ENCODE peak calls at places on chromosomes 13 and 19, in four cellular contexts. M, V, X and Y are unnamed samples.

GRCh38 chr19:35468637-35469036 is 20.6 kb downstream of the FFAR2 start:
- DNase-seq in M (peak; percentile 39), V (no peak), X (peak; percentile 82), Y (peak; percentile 28)

GRCh38 chr19:1355974-1356865 is 27.5 kb upstream of the NDUFS7 start:
- DNase-seq in M (no peak), V (no peak), X (no peak), Y (no peak)

GRCh38 chr19:38165335-38165734 is 58.7 kb downstream of the DPF1 start:
- DNase-seq in M (no peak), V (no peak), X (no peak), Y (no peak)

GRCh38 chr13:60448907-60449510 is 52.0 kb downstream of the TDRD3 start:
- DNase-seq in M (peak; percentile 63), V (no peak), X (peak; percentile 11), Y (peak; percentile 16)

GRCh38 chr19:12842511-12842910 is 4.2 kb downstream of the MAST1 start:
- DNase-seq in M (no peak), V (no peak), X (no peak), Y (no peak)

GRCh38 chr13:41416276-41416675 is 41.1 kb upstream of the RGCC start:
- DNase-seq in M (no peak), V (no peak), X (no peak), Y (no peak)

GRCh38 chr13:78241278-78241919 is 322.8 kb upstream of the EDNRB start:
- DNase-seq in M (peak; percentile 27), V (no peak), X (peak; percentile 7), Y (peak; percentile 69)

GRCh38 chr19:18117692-18118378 is 20.3 kb downstream of the MAST3 start:
- DNase-seq in M (peak; percentile 13), V (peak; percentile 96), X (peak; percentile 100), Y (peak; percentile 98)

GRCh38 chr19:36221474-36221873 is 6.6 kb downstream of the ZNF146 start:
- DNase-seq in M (no peak), V (no peak), X (no peak), Y (no peak)

GRCh38 chr13:21483748-21484147 is 24.6 kb upstream of the ZDHHC20 start:
- DNase-seq in M (no peak), V (no peak), X (no peak), Y (no peak)

GRCh38 chr19:37564624-37565369 is 29.8 kb downstream of the ZNF571 start:
- DNase-seq in M (no peak), V (no peak), X (no peak), Y (no peak)

GRCh38 chr19:4014541-4015491 is 7.3 kb downstream of the PIAS4 start:
- DNase-seq in M (no peak), V (no peak), X (no peak), Y (peak; percentile 62)

GRCh38 chr13:86906458-86906857 is 764.7 kb upstream of the SLITRK5 start:
- DNase-seq in M (peak; percentile 7), V (no peak), X (no peak), Y (no peak)

GRCh38 chr19:53912653-53913052 is 3.6 kb downstream of the CACNG7 start:
- DNase-seq in M (no peak), V (no peak), X (peak; percentile 44), Y (peak; percentile 34)

GRCh38 chr13:48595330-48596127 is 58.2 kb upstream of the CYSLTR2 start:
- DNase-seq in M (peak; percentile 67), V (no peak), X (peak; percentile 31), Y (no peak)

GRCh38 chr19:58042709-58043340 is 9.0 kb downstream of the ZSCAN1 start:
- DNase-seq in M (no peak), V (no peak), X (no peak), Y (no peak)

GRCh38 chr19:39199025-39199424 is 2.3 kb downstream of the NCCRP1 start:
- DNase-seq in M (no peak), V (no peak), X (peak; percentile 19), Y (peak; percentile 77)

GRCh38 chr13:51892657-51893056 is 30.9 kb downstream of the CCDC70 start:
- DNase-seq in M (no peak), V (no peak), X (no peak), Y (no peak)

GRCh38 chr13:50082426-50083283 is 67.4 kb downstream of the KCNRG start:
- DNase-seq in M (peak; percentile 85), V (no peak), X (peak; percentile 70), Y (peak; percentile 75)

GRCh38 chr13:78121459-78122348 is 203.1 kb upstream of the EDNRB start:
- DNase-seq in M (peak; percentile 61), V (no peak), X (peak; percentile 35), Y (peak; percentile 39)

GRCh38 chr13:78317030-78317429 is 286.3 kb downstream of the POU4F1 start:
- DNase-seq in M (no peak), V (no peak), X (no peak), Y (no peak)

GRCh38 chr19:46976845-46977320 is 42.8 kb upstream of the NPAS1 start:
- DNase-seq in M (no peak), V (peak; percentile 92), X (no peak), Y (peak; percentile 57)

GRCh38 chr19:7861619-7862412 is 12.4 kb downstream of the PRR36 start:
- DNase-seq in M (no peak), V (no peak), X (no peak), Y (no peak)

GRCh38 chr13:114130708-114131580 is 1.5 kb downstream of the RASA3 start:
- DNase-seq in M (peak; percentile 71), V (no peak), X (peak; percentile 74), Y (peak; percentile 59)

GRCh38 chr19:36986601-36987000 is 70.5 kb downstream of the ZNF568 start:
- DNase-seq in M (no peak), V (no peak), X (no peak), Y (no peak)

DNA sequence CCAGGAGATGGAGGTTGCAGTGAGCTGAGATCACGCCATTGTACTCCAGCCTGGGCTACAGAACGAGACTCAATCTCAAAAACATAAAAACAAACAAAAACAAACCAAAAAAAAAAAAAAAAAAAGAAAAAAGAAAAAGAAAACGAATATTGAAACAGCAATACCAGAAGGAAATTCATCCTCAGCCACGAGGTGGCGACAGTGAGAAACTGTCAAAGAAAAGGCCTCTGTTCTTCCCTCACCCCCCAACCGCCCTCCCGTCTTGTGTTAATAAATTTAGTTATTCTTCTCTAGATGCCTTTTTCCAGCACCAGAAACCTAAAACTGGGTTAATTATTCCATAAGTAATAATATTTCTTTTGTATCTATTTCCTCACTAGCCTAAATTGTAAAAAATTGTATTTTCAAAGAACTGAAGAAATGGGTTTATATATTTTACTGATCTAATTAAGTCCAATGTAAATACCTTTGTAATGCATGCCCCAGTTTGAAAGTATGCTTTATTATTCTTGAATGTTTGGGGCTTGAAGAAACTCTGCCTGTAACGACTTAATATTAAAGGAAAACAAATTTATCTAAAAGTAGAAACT is 38.6 kb downstream of the LIG4 start:
- DNase-seq in M (peak; percentile 35), V (no peak), X (peak; percentile 55), Y (peak; percentile 38)
- TF ChIP-seq CTCF in M (peak; percentile 54), V (no peak), X (peak; percentile 47), Y (no peak)

DNA sequence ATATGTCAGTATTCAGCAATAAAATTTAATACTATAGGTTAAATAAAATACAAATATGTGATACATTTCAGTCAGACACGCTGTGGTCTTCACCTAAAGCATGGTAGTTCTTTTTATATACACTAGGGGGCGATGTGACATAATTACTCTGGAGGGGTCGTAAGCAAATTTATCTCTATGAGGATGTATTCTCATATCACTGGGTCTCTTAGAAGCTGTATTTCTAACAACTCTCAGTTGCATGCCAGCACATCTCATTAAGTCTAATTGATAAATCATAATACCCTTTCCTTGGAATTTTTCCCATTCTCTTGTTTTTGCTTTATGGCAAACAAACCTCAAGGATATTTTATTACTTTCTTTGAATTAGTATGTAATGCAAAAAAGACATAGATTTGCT is 3.9 kb upstream of the PCDH17 start:
- DNase-seq in M (peak; percentile 39), V (no peak), X (peak; percentile 46), Y (no peak)
- TF ChIP-seq CTCF in M (peak; percentile 36), V (no peak), X (peak; percentile 39), Y (peak; percentile 86)

GRCh38 chr19:50252111-50252886 is 48.9 kb downstream of the MYH14 start:
- DNase-seq in M (no peak), V (no peak), X (peak; percentile 60), Y (peak; percentile 66)
- TF ChIP-seq CTCF in M (peak; percentile 50), V (no peak), X (peak; percentile 64), Y (peak; percentile 60)

GRCh38 chr13:109610517-109610916 is 175.9 kb downstream of the IRS2 start:
- DNase-seq in M (peak; percentile 22), V (no peak), X (peak; percentile 7), Y (peak; percentile 7)
- TF ChIP-seq CTCF in M (peak; percentile 70), V (no peak), X (peak; percentile 14), Y (no peak)